ENCODE peak calls at places on chromosomes 7 and 10, in six cellular contexts. O is cardiac muscle cell, T is vagina, C is AG09319, X is B cell, I is left lung. A is an unnamed sample.
A peak's percentile ranks its signal among the peaks of the same experiment; 100 is the strongest.

GRCh38 chr7:31327071-31327470 is 13.5 kb downstream of the NEUROD6 start:
- DNase-seq in O (no peak), T (no peak), C (no peak), X (no peak), I (no peak), A (no peak)

GRCh38 chr7:40623863-40624262 is 489.1 kb downstream of the SUGCT start:
- DNase-seq in O (no peak), T (no peak), C (no peak), X (no peak), I (no peak), A (no peak)

GRCh38 chr10:102300289-102300843 is 55.0 kb downstream of the GBF1 start:
- DNase-seq in O (peak; percentile 70), T (no peak), C (no peak), X (no peak), I (no peak), A (no peak)

GRCh38 chr7:90413185-90413528 is 9.9 kb downstream of the CLDN12 start:
- DNase-seq in O (no peak), T (no peak), C (no peak), X (no peak), I (no peak), A (no peak)

GRCh38 chr7:140559410-140559809 is 80.1 kb upstream of the MKRN1 start:
- DNase-seq in O (no peak), T (no peak), C (no peak), X (no peak), I (no peak), A (no peak)

GRCh38 chr7:95322874-95323273 is 1.5 kb downstream of the PON1 start:
- DNase-seq in O (no peak), T (no peak), C (no peak), X (no peak), I (no peak), A (no peak)

GRCh38 chr10:7185367-7185690 is 225.5 kb downstream of the SFMBT2 start:
- DNase-seq in O (no peak), T (no peak), C (no peak), X (no peak), I (no peak), A (peak; percentile 65)

GRCh38 chr10:75723319-75723965 is 292.0 kb downstream of the LRMDA start:
- DNase-seq in O (no peak), T (no peak), C (no peak), X (no peak), I (no peak), A (no peak)

GRCh38 chr7:22393825-22394458 is 37.0 kb upstream of the RAPGEF5 start:
- DNase-seq in O (peak; percentile 3), T (no peak), C (peak; percentile 30), X (no peak), I (no peak), A (no peak)

GRCh38 chr10:1612910-1613309 is 124.4 kb downstream of the ADARB2 start:
- DNase-seq in O (no peak), T (no peak), C (no peak), X (no peak), I (no peak), A (no peak)

GRCh38 chr7:18420758-18421157 is 74.8 kb upstream of the HDAC9 start:
- DNase-seq in O (no peak), T (no peak), C (no peak), X (no peak), I (no peak), A (no peak)

GRCh38 chr10:59997807-59998525 is 91.6 kb upstream of the CCDC6 start:
- DNase-seq in O (peak; percentile 23), T (no peak), C (no peak), X (no peak), I (no peak), A (no peak)

GRCh38 chr10:4533626-4534025 is 292.4 kb upstream of the AKR1E2 start:
- DNase-seq in O (peak; percentile 46), T (no peak), C (no peak), X (no peak), I (no peak), A (no peak)

GRCh38 chr10:112961609-112962008 is 11.6 kb downstream of the TCF7L2 start:
- DNase-seq in O (no peak), T (no peak), C (no peak), X (no peak), I (no peak), A (no peak)

GRCh38 chr10:90947025-90947960 is 26.4 kb upstream of the ANKRD1 start:
- DNase-seq in O (no peak), T (no peak), C (no peak), X (no peak), I (no peak), A (no peak)

GRCh38 chr7:55476071-55476803 is 96.1 kb downstream of the VOPP1 start:
- DNase-seq in O (peak; percentile 30), T (peak; percentile 58), C (peak; percentile 11), X (no peak), I (peak; percentile 22), A (no peak)

GRCh38 chr7:118195837-118196474 is 12.0 kb downstream of the LSM8 start:
- DNase-seq in O (peak; percentile 74), T (no peak), C (peak; percentile 27), X (peak; percentile 67), I (no peak), A (no peak)

GRCh38 chr7:22802426-22802825 is 20.2 kb downstream of the TOMM7 start:
- DNase-seq in O (no peak), T (no peak), C (no peak), X (no peak), I (no peak), A (no peak)

DNA sequence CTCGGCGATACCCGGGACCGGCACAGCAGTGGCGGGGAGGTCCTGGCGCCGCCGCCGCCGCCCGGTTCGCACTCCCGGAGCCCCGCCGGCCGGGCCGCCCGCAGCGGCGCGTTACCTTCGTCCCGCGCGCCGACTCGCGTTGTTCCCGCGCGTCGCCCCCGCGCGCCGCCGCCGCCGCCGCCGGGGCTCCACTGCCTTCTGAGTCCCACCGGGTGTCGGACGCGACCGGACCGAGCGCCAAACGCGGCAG is at the start of gene EZH2:
- DNase-seq in O (no peak), T (no peak), C (no peak), X (no peak), I (no peak), A (no peak)
- TF ChIP-seq CTCF in O (no peak), T (no peak), C (no peak), X (no peak), I (no peak), A (no peak)

DNA sequence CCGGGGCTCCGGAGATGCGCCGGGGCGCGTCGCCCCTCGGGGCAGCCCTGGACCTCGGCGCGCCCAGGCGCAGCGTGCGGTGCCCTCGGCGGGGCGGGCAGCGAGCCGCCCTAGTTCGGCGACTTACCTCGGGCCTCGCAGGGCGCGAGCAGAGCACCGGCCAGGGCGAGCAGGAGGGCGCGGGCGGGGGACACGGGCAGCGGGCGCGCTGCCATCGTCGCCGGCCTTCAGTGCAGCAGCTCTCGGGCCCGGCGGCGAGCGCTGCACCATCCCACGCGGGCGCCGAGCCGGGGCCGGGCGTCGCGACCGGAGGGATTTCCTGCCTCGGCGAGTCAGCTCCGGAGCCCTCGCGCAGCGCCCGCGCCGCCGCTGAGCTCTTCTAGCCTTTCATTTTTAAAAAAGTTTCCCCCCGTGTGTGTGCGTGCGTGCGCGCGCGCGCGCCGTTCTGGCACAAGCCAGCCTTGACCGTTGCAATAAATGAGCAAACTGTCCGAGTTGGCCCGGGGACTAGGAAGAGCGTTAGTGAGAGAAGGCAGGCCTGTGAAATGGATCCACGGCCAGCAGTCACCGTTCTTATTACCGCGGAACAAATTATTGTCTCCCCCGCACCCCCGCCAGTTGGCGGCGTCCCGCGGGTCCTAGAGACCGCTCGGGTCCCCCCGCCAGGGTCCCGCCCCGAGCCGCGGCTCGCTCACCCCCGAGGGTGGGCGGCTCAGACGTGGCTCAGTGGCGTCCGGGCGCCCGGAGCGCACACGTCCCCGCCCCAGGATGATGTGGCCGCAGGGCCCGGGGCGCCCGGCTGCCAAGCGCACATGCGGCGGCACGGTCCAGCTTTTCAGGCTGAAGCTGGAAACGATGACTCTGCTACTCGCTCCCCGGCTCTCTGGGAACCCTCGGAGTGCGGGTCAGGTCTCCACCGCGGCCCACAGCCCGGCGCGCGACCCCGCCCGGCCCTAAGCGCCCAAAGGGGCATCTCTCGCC is at the start of gene ADAM12:
- DNase-seq in O (peak; percentile 77), T (no peak), C (no peak), X (no peak), I (no peak), A (no peak)
- TF ChIP-seq CTCF in O (no peak), T (no peak), C (no peak), X (no peak), I (no peak), A (no peak)

GRCh38 chr10:122162566-122163181 is 108.4 kb upstream of the BTBD16 start:
- DNase-seq in O (no peak), T (no peak), C (no peak), X (no peak), I (no peak), A (no peak)
- TF ChIP-seq CTCF in O (peak; percentile 2), T (no peak), C (no peak), X (no peak), I (no peak), A (no peak)

DNA sequence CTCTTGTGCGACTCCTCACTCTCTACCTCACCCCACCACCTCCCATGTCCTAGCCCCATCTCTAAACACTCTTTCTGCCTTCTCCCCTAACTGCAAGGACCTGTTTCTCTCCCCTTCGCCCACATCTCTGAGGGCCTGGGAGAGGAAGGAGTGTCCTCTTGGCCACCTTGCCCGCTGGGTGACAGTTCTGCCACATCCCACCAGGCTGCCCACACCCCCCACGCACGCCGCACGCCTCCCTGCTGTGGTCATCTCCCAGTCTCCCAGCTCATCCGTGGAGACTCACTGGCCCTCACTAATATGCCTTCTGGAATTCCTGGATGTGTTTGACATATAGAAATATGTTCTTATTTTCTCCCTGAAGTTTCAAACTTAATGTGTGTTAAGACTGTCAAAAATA is 48.5 kb downstream of the GRB10 start:
- DNase-seq in O (no peak), T (no peak), C (no peak), X (no peak), I (no peak), A (no peak)
- TF ChIP-seq CTCF in O (no peak), T (no peak), C (no peak), X (no peak), I (no peak), A (no peak)

GRCh38 chr7:47792521-47793121 is 155.6 kb downstream of the PKD1L1 start:
- DNase-seq in O (peak; percentile 61), T (no peak), C (no peak), X (no peak), I (no peak), A (no peak)
- TF ChIP-seq CTCF in O (peak; percentile 54), T (no peak), C (peak; percentile 7), X (no peak), I (peak; percentile 47), A (peak; percentile 65)

DNA sequence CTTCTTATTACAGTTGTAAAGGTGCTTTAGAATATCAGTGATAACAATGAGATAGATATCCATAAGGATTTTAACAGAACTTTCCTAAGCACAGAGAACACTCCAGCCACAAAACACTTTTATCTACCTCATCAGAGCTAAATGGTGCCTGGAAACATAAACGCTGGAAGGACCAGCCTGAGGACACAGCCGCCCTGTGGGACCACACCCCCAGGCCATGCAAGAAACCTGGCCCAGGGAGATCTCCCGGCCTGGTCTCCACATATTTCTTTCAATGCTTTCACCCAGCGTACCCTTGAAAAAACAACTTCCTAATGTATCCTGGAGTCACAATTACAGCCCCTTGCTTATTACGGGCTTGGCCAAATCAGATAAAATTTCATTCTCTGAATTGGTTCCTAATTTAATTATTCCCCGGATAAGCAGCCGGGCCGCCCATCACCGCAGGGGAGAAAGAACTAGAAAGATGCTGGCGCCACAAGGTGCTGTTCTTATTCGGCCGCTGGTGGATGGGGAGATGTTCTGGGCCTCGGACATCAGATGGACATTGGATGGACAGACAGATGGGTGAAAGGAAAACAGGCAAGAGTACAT is 11.8 kb downstream of the CHST15 start:
- DNase-seq in O (no peak), T (no peak), C (no peak), X (no peak), I (no peak), A (no peak)
- TF ChIP-seq CTCF in O (no peak), T (no peak), C (no peak), X (no peak), I (no peak), A (no peak)

A was measured in CD14-positive monocyte.